ENCODE peak calls at places on chromosomes 13 and 19, in nine cellular contexts. One of them, this sample, is unnamed.

GRCh38 chr19:50325310-50326100 is 3.7 kb downstream of the KCNC3 start:
- DNase-seq in heart right ventricle: peak
- DNase-seq in GM04503: no peak
- DNase-seq in A549: peak
- DNase-seq in lung microvascular endothelial cell: peak
- DNase-seq in foreskin fibroblast: peak
- DNase-seq in BJ: no peak
- DNase-seq in lower leg skin: peak
- DNase-seq in tibial nerve: no peak
- DNase-seq in this sample: peak

GRCh38 chr19:49438261-49438660 is 3.1 kb downstream of the SLC17A7 start:
- DNase-seq in heart right ventricle: no peak
- DNase-seq in A549: no peak
- DNase-seq in foreskin fibroblast: no peak
- DNase-seq in GM04503: no peak
- DNase-seq in lung microvascular endothelial cell: no peak
- DNase-seq in BJ: no peak
- DNase-seq in lower leg skin: no peak
- DNase-seq in tibial nerve: no peak
- DNase-seq in this sample: no peak

GRCh38 chr19:23776507-23777205 is 18.0 kb upstream of the ZNF681 start:
- DNase-seq in GM04503: no peak
- DNase-seq in tibial nerve: no peak
- DNase-seq in lower leg skin: no peak
- DNase-seq in foreskin fibroblast: no peak
- DNase-seq in heart right ventricle: no peak
- DNase-seq in A549: no peak
- DNase-seq in BJ: no peak
- DNase-seq in lung microvascular endothelial cell: no peak
- DNase-seq in this sample: no peak

GRCh38 chr13:40221460-40222201 is 444.8 kb downstream of the FOXO1 start:
- DNase-seq in heart right ventricle: no peak
- DNase-seq in tibial nerve: peak
- DNase-seq in foreskin fibroblast: peak
- DNase-seq in GM04503: no peak
- DNase-seq in A549: no peak
- DNase-seq in lung microvascular endothelial cell: no peak
- DNase-seq in BJ: no peak
- DNase-seq in lower leg skin: no peak
- DNase-seq in this sample: no peak

GRCh38 chr19:11224429-11224828 is 15.0 kb upstream of the ANGPTL8 start:
- DNase-seq in GM04503: no peak
- DNase-seq in tibial nerve: no peak
- DNase-seq in lung microvascular endothelial cell: no peak
- DNase-seq in lower leg skin: no peak
- DNase-seq in BJ: no peak
- DNase-seq in foreskin fibroblast: no peak
- DNase-seq in A549: no peak
- DNase-seq in heart right ventricle: no peak
- DNase-seq in this sample: no peak

GRCh38 chr19:14116918-14117578 is 514 bp downstream of the PRKACA start:
- DNase-seq in BJ: no peak
- DNase-seq in foreskin fibroblast: no peak
- DNase-seq in heart right ventricle: peak
- DNase-seq in A549: no peak
- DNase-seq in GM04503: no peak
- DNase-seq in lower leg skin: no peak
- DNase-seq in lung microvascular endothelial cell: no peak
- DNase-seq in tibial nerve: no peak
- DNase-seq in this sample: peak

GRCh38 chr19:7605490-7606222 is 10.0 kb downstream of the CAMSAP3 start:
- DNase-seq in BJ: no peak
- DNase-seq in heart right ventricle: no peak
- DNase-seq in lower leg skin: no peak
- DNase-seq in GM04503: no peak
- DNase-seq in tibial nerve: no peak
- DNase-seq in lung microvascular endothelial cell: peak
- DNase-seq in foreskin fibroblast: no peak
- DNase-seq in A549: peak
- DNase-seq in this sample: no peak

GRCh38 chr19:56821209-56821608 is 19.3 kb downstream of the PEG3 start:
- DNase-seq in A549: no peak
- DNase-seq in GM04503: no peak
- DNase-seq in lower leg skin: no peak
- DNase-seq in BJ: no peak
- DNase-seq in lung microvascular endothelial cell: no peak
- DNase-seq in heart right ventricle: no peak
- DNase-seq in tibial nerve: no peak
- DNase-seq in foreskin fibroblast: no peak
- DNase-seq in this sample: no peak

GRCh38 chr13:103238441-103238840 is 172.2 kb upstream of the SLC10A2 start:
- DNase-seq in BJ: no peak
- DNase-seq in tibial nerve: no peak
- DNase-seq in foreskin fibroblast: no peak
- DNase-seq in lung microvascular endothelial cell: no peak
- DNase-seq in lower leg skin: no peak
- DNase-seq in heart right ventricle: no peak
- DNase-seq in GM04503: no peak
- DNase-seq in A549: no peak
- DNase-seq in this sample: no peak

GRCh38 chr19:42542791-42543190 is 14.5 kb upstream of the CEACAM1 start:
- DNase-seq in tibial nerve: no peak
- DNase-seq in foreskin fibroblast: no peak
- DNase-seq in lower leg skin: no peak
- DNase-seq in BJ: no peak
- DNase-seq in GM04503: no peak
- DNase-seq in lung microvascular endothelial cell: no peak
- DNase-seq in heart right ventricle: no peak
- DNase-seq in A549: no peak
- DNase-seq in this sample: no peak

GRCh38 chr13:82291852-82292251 is 1590.4 kb downstream of the SLITRK1 start:
- DNase-seq in A549: no peak
- DNase-seq in GM04503: no peak
- DNase-seq in BJ: no peak
- DNase-seq in lower leg skin: no peak
- DNase-seq in heart right ventricle: no peak
- DNase-seq in tibial nerve: no peak
- DNase-seq in foreskin fibroblast: no peak
- DNase-seq in lung microvascular endothelial cell: no peak
- DNase-seq in this sample: no peak

GRCh38 chr19:48735031-48735615 is 5.3 kb downstream of the RASIP1 start:
- DNase-seq in lower leg skin: no peak
- DNase-seq in A549: peak
- DNase-seq in lung microvascular endothelial cell: no peak
- DNase-seq in foreskin fibroblast: no peak
- DNase-seq in GM04503: no peak
- DNase-seq in BJ: no peak
- DNase-seq in heart right ventricle: no peak
- DNase-seq in tibial nerve: no peak
- DNase-seq in this sample: no peak

GRCh38 chr13:37369618-37370017 is 228.9 kb downstream of the POSTN start:
- DNase-seq in lower leg skin: no peak
- DNase-seq in heart right ventricle: no peak
- DNase-seq in foreskin fibroblast: peak
- DNase-seq in A549: no peak
- DNase-seq in BJ: no peak
- DNase-seq in GM04503: no peak
- DNase-seq in lung microvascular endothelial cell: peak
- DNase-seq in tibial nerve: no peak
- DNase-seq in this sample: no peak

GRCh38 chr13:105329359-105329758 is 1206.1 kb downstream of the EFNB2 start:
- DNase-seq in foreskin fibroblast: no peak
- DNase-seq in lung microvascular endothelial cell: no peak
- DNase-seq in heart right ventricle: no peak
- DNase-seq in BJ: no peak
- DNase-seq in lower leg skin: no peak
- DNase-seq in A549: no peak
- DNase-seq in GM04503: no peak
- DNase-seq in tibial nerve: no peak
- DNase-seq in this sample: no peak

GRCh38 chr19:5632657-5633056 is 9.8 kb downstream of the SAFB start:
- DNase-seq in tibial nerve: no peak
- DNase-seq in GM04503: no peak
- DNase-seq in lung microvascular endothelial cell: no peak
- DNase-seq in BJ: no peak
- DNase-seq in lower leg skin: no peak
- DNase-seq in heart right ventricle: no peak
- DNase-seq in foreskin fibroblast: no peak
- DNase-seq in A549: no peak
- DNase-seq in this sample: no peak

GRCh38 chr19:49877879-49878743 is 609 bp downstream of the TBC1D17 start:
- DNase-seq in tibial nerve: peak
- DNase-seq in foreskin fibroblast: peak
- DNase-seq in lower leg skin: peak
- DNase-seq in BJ: peak
- DNase-seq in lung microvascular endothelial cell: peak
- DNase-seq in A549: peak
- DNase-seq in heart right ventricle: peak
- DNase-seq in GM04503: peak
- DNase-seq in this sample: peak

GRCh38 chr19:1237754-1238372 is at the start of gene CBARP:
- DNase-seq in heart right ventricle: no peak
- DNase-seq in lower leg skin: no peak
- DNase-seq in tibial nerve: no peak
- DNase-seq in lung microvascular endothelial cell: peak
- DNase-seq in GM04503: no peak
- DNase-seq in foreskin fibroblast: no peak
- DNase-seq in A549: no peak
- DNase-seq in BJ: no peak
- DNase-seq in this sample: peak

GRCh38 chr13:77836423-77836822 is 82.2 kb downstream of the EDNRB start:
- DNase-seq in heart right ventricle: no peak
- DNase-seq in BJ: no peak
- DNase-seq in tibial nerve: no peak
- DNase-seq in foreskin fibroblast: no peak
- DNase-seq in lower leg skin: no peak
- DNase-seq in A549: no peak
- DNase-seq in lung microvascular endothelial cell: no peak
- DNase-seq in GM04503: no peak
- DNase-seq in this sample: no peak

GRCh38 chr19:45919678-45920077 is 5.1 kb upstream of the NANOS2 start:
- DNase-seq in BJ: no peak
- DNase-seq in A549: no peak
- DNase-seq in lung microvascular endothelial cell: no peak
- DNase-seq in lower leg skin: no peak
- DNase-seq in tibial nerve: no peak
- DNase-seq in foreskin fibroblast: no peak
- DNase-seq in GM04503: no peak
- DNase-seq in heart right ventricle: no peak
- DNase-seq in this sample: no peak

GRCh38 chr19:12689012-12689411 is 1.2 kb downstream of the GNG14 start:
- DNase-seq in tibial nerve: no peak
- DNase-seq in heart right ventricle: no peak
- DNase-seq in BJ: no peak
- DNase-seq in foreskin fibroblast: no peak
- DNase-seq in GM04503: no peak
- DNase-seq in A549: no peak
- DNase-seq in lower leg skin: no peak
- DNase-seq in lung microvascular endothelial cell: no peak
- DNase-seq in this sample: no peak

GRCh38 chr13:101144808-101145419 is 271.4 kb downstream of the NALCN start:
- DNase-seq in A549: peak
- DNase-seq in BJ: no peak
- DNase-seq in lung microvascular endothelial cell: peak
- DNase-seq in GM04503: no peak
- DNase-seq in lower leg skin: no peak
- DNase-seq in tibial nerve: no peak
- DNase-seq in foreskin fibroblast: peak
- DNase-seq in heart right ventricle: no peak
- DNase-seq in this sample: no peak

GRCh38 chr19:12736854-12737665 is at the start of gene GET3:
- DNase-seq in heart right ventricle: peak
- DNase-seq in foreskin fibroblast: peak
- DNase-seq in lower leg skin: peak
- DNase-seq in A549: peak
- DNase-seq in lung microvascular endothelial cell: peak
- DNase-seq in tibial nerve: peak
- DNase-seq in GM04503: peak
- DNase-seq in BJ: peak
- DNase-seq in this sample: peak

GRCh38 chr19:27974082-27974513 is 1238.9 kb downstream of the UQCRFS1 start:
- DNase-seq in GM04503: no peak
- DNase-seq in tibial nerve: no peak
- DNase-seq in BJ: no peak
- DNase-seq in A549: peak
- DNase-seq in lung microvascular endothelial cell: peak
- DNase-seq in foreskin fibroblast: no peak
- DNase-seq in heart right ventricle: no peak
- DNase-seq in lower leg skin: no peak
- DNase-seq in this sample: peak

GRCh38 chr13:79060216-79060615 is 345.8 kb downstream of the RBM26 start:
- DNase-seq in heart right ventricle: no peak
- DNase-seq in lower leg skin: no peak
- DNase-seq in foreskin fibroblast: no peak
- DNase-seq in tibial nerve: no peak
- DNase-seq in lung microvascular endothelial cell: no peak
- DNase-seq in A549: no peak
- DNase-seq in GM04503: no peak
- DNase-seq in BJ: no peak
- DNase-seq in this sample: no peak

GRCh38 chr19:48196321-48196761 is 25.9 kb downstream of the ZSWIM9 start:
- DNase-seq in GM04503: no peak
- DNase-seq in tibial nerve: no peak
- DNase-seq in lower leg skin: no peak
- DNase-seq in heart right ventricle: no peak
- DNase-seq in A549: no peak
- DNase-seq in lung microvascular endothelial cell: no peak
- DNase-seq in BJ: no peak
- DNase-seq in foreskin fibroblast: no peak
- DNase-seq in this sample: no peak

GRCh38 chr13:76036176-76036575 is 400.0 kb downstream of the LMO7 start:
- DNase-seq in lung microvascular endothelial cell: no peak
- DNase-seq in foreskin fibroblast: no peak
- DNase-seq in heart right ventricle: no peak
- DNase-seq in GM04503: no peak
- DNase-seq in tibial nerve: no peak
- DNase-seq in A549: no peak
- DNase-seq in BJ: no peak
- DNase-seq in lower leg skin: no peak
- DNase-seq in this sample: no peak